ENCODE peak calls at places on chromosomes 7 and 10, in four cellular contexts. L is hepatocyte, T is GM23338, K is left ventricle myocardium inferior. R is an unnamed sample.

GRCh38 chr7:5183155-5183554 is 6.9 kb upstream of the WIPI2 start:
- DNase-seq in L (no peak), T (no peak), K (no peak), R (no peak)

GRCh38 chr7:137006293-137006692 is 137.8 kb downstream of the CHRM2 start:
- DNase-seq in L (no peak), T (no peak), K (no peak), R (no peak)

GRCh38 chr7:815284-816216 is 16.7 kb upstream of the SUN1 start:
- DNase-seq in L (peak), T (peak), K (no peak), R (peak)

GRCh38 chr7:134514663-134515062 is 12.7 kb upstream of the AKR1B10 start:
- DNase-seq in L (peak), T (peak), K (no peak), R (peak)

GRCh38 chr7:130927062-130927461 is 193.1 kb upstream of the KLF14 start:
- DNase-seq in L (no peak), T (no peak), K (no peak), R (no peak)

GRCh38 chr10:13100349-13101294 is 659 bp downstream of the OPTN start:
- DNase-seq in L (peak), T (peak), K (peak), R (no peak)

GRCh38 chr7:152667900-152668440 is 8.0 kb downstream of the XRCC2 start:
- DNase-seq in L (no peak), T (no peak), K (no peak), R (no peak)

GRCh38 chr10:93757766-93758509 is at the start of gene LGI1:
- DNase-seq in L (peak), T (peak), K (no peak), R (no peak)

GRCh38 chr7:75866497-75867389 is 12.1 kb upstream of the RHBDD2 start:
- DNase-seq in L (peak), T (peak), K (peak), R (peak)

GRCh38 chr7:154984601-154985188 is 18.2 kb downstream of the PAXIP1 start:
- DNase-seq in L (no peak), T (no peak), K (no peak), R (no peak)

GRCh38 chr7:11576340-11576739 is 255.7 kb downstream of the THSD7A start:
- DNase-seq in L (no peak), T (no peak), K (no peak), R (no peak)

GRCh38 chr10:778626-779330 is 89.3 kb upstream of the DIP2C start:
- DNase-seq in L (no peak), T (no peak), K (no peak), R (no peak)

GRCh38 chr7:149140784-149141183 is 6.5 kb upstream of the ZNF398 start:
- DNase-seq in L (no peak), T (no peak), K (no peak), R (no peak)

GRCh38 chr7:107152011-107152410 is 16.8 kb upstream of the HBP1 start:
- DNase-seq in L (peak), T (no peak), K (no peak), R (no peak)

GRCh38 chr7:158407581-158408331 is 179.9 kb downstream of the PTPRN2 start:
- DNase-seq in L (peak), T (peak), K (no peak), R (no peak)

GRCh38 chr7:378551-379455 is 88.8 kb downstream of the FOXL3 start:
- DNase-seq in L (no peak), T (no peak), K (no peak), R (no peak)

GRCh38 chr7:160958-161725 is 31.2 kb upstream of the FAM20C start:
- DNase-seq in L (no peak), T (no peak), K (no peak), R (no peak)

GRCh38 chr10:88385601-88386203 is 197.4 kb downstream of the RNLS start:
- DNase-seq in L (peak), T (no peak), K (no peak), R (peak)

GRCh38 chr7:75688200-75689136 is 50.3 kb downstream of the HIP1 start:
- DNase-seq in L (no peak), T (no peak), K (peak), R (peak)

GRCh38 chr10:119025336-119025735 is 4.2 kb upstream of the NANOS1 start:
- DNase-seq in L (peak), T (no peak), K (peak), R (peak)

GRCh38 chr7:1033546-1034145 is 10.7 kb upstream of the GPR146 start:
- DNase-seq in L (no peak), T (no peak), K (no peak), R (no peak)

GRCh38 chr7:11373546-11374142 is 400.0 kb downstream of the PHF14 start:
- DNase-seq in L (peak), T (peak), K (no peak), R (no peak)

GRCh38 chr10:89707372-89707771 is 6.0 kb downstream of the KIF20B start:
- DNase-seq in L (no peak), T (no peak), K (no peak), R (no peak)

GRCh38 chr10:20776384-20776783 is 120.7 kb downstream of the NEBL start:
- DNase-seq in L (no peak), T (no peak), K (no peak), R (no peak)

GRCh38 chr10:24456319-24456718 is 247.4 kb downstream of the KIAA1217 start:
- DNase-seq in L (peak), T (no peak), K (no peak), R (no peak)

GRCh38 chr10:73084209-73084608 is 12.5 kb downstream of the P4HA1 start:
- DNase-seq in L (no peak), T (no peak), K (no peak), R (no peak)

GRCh38 chr7:153523320-153524015 is 528.7 kb upstream of the DPP6 start:
- DNase-seq in L (no peak), T (no peak), K (no peak), R (no peak)

GRCh38 chr10:124450783-124451057 is 885 bp upstream of the NKX1-2 start:
- DNase-seq in L (no peak), T (no peak), K (no peak), R (no peak)
- H3K4me3 ChIP-seq in L (no peak), T (peak), K (no peak), R (no peak)

DNA sequence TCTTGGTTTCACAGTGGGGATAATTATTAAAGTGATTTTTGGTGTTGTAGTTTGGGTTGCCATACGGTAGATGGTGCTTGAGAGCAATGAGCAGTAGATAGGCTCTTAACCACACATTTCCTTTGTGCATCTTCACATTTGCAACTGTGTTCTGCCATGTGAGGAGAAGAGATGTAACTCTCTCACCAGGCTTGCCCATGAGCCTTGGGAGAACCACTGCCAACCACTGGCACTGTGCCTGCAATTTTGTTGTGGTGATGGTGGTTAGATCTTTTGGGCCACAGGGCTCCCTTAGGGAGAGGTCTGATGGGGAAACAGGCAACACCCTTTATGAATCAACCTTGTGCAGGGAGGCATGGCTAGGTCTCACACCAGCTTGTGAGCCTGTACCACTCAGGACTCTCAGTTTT is 204.3 kb downstream of the CCDC7 start:
- DNase-seq in L (no peak), T (peak), K (no peak), R (no peak)
- TF ChIP-seq CTCF in L (no peak), T (peak), K (no peak), R (peak)

GRCh38 chr7:69748530-69748929 is 150.3 kb downstream of the AUTS2 start:
- DNase-seq in L (no peak), T (no peak), K (no peak), R (no peak)
- H3K4me3 ChIP-seq in L (no peak), T (no peak), K (no peak), R (no peak)

DNA sequence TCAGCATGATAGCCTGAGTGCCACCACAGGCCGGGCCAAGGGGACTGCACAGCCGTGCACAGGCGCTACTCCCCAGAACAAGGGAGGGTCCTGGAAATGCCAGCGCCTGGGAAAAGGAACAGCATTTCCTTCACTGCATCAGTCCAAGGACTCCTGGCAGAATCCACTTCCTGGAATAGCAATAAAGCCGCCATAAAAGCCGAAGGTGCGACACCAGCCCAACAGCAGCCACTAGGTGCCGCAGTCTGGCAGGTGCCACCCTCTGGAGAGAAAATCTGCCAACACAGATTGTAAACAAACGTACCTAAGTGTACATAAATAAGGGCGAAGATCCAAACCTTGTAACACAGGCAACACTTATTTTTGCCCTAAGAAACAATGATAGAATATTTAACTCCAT is 22.3 kb downstream of the VOPP1 start:
- DNase-seq in L (no peak), T (no peak), K (no peak), R (no peak)
- TF ChIP-seq CTCF in L (no peak), T (peak), K (peak), R (peak)

GRCh38 chr10:71798308-71798624 is 24.9 kb upstream of the VSIR start:
- DNase-seq in L (no peak), T (no peak), K (no peak), R (no peak)

GRCh38 chr10:71797533-71798307 is 24.4 kb upstream of the VSIR start:
- DNase-seq in L (no peak), T (no peak), K (no peak), R (no peak)

GRCh38 chr10:71799785-71800453 is 26.6 kb upstream of the VSIR start:
- DNase-seq in L (peak), T (no peak), K (no peak), R (no peak)

GRCh38 chr10:71796749-71797405 is 23.6 kb upstream of the VSIR start:
- DNase-seq in L (no peak), T (peak), K (no peak), R (peak)

DNA sequence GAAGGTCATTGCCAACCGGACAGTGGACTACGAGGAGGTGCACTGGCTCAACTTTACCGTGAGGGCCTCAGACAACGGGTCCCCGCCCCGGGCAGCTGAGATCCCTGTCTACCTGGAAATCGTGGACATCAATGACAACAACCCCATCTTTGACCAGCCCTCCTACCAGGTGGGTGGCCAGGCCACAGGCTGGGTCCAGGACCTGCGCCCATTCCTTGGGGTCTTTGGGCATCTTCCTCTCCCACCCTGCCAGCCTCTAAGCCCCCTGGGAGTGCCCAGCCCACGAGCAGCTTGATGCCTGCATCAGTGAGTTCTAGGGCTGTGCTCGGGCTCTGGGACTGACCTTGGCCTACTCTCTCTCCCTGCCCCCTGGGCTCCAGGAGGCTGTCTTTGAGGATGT is 25.8 kb upstream of the VSIR start:
- DNase-seq in L (no peak), T (no peak), K (no peak), R (no peak)
- H3K4me3 ChIP-seq in L (no peak), T (no peak), K (no peak), R (no peak)